ENCODE peak calls at places on chromosome 13, in seven cellular contexts. One of them, this sample, is unnamed.

GRCh38 chr13:28181413-28181812 is 43.1 kb downstream of the PAN3 start:
- DNase-seq in T follicular helper cell: no peak
- DNase-seq in NCI-H187: no peak
- DNase-seq in body of pancreas: no peak
- DNase-seq in amygdala: no peak
- DNase-seq in Karpas-422: no peak
- DNase-seq in anterior cingulate cortex: no peak
- DNase-seq in this sample: no peak

GRCh38 chr13:76425930-76426329 is 460.3 kb downstream of the KCTD12 start:
- DNase-seq in T follicular helper cell: no peak
- DNase-seq in NCI-H187: no peak
- DNase-seq in body of pancreas: no peak
- DNase-seq in amygdala: no peak
- DNase-seq in Karpas-422: no peak
- DNase-seq in anterior cingulate cortex: no peak
- DNase-seq in this sample: no peak

GRCh38 chr13:37187110-37187509 is 81.6 kb upstream of the CSNK1A1L start:
- DNase-seq in T follicular helper cell: no peak
- DNase-seq in NCI-H187: no peak
- DNase-seq in body of pancreas: no peak
- DNase-seq in amygdala: no peak
- DNase-seq in Karpas-422: no peak
- DNase-seq in anterior cingulate cortex: no peak
- DNase-seq in this sample: no peak

GRCh38 chr13:97386832-97387486 is 47.0 kb upstream of the RAP2A start:
- DNase-seq in T follicular helper cell: no peak
- DNase-seq in NCI-H187: no peak
- DNase-seq in body of pancreas: peak
- DNase-seq in amygdala: no peak
- DNase-seq in Karpas-422: no peak
- DNase-seq in anterior cingulate cortex: peak
- DNase-seq in this sample: no peak

GRCh38 chr13:109784590-109785140 is 1.7 kb downstream of the IRS2 start:
- DNase-seq in T follicular helper cell: peak
- DNase-seq in NCI-H187: peak
- DNase-seq in body of pancreas: peak
- DNase-seq in amygdala: peak
- DNase-seq in Karpas-422: no peak
- DNase-seq in anterior cingulate cortex: peak
- DNase-seq in this sample: no peak

GRCh38 chr13:63541336-63541735 is 2125.7 kb upstream of the PCDH20 start:
- DNase-seq in T follicular helper cell: no peak
- DNase-seq in NCI-H187: no peak
- DNase-seq in body of pancreas: no peak
- DNase-seq in amygdala: no peak
- DNase-seq in Karpas-422: no peak
- DNase-seq in anterior cingulate cortex: no peak
- DNase-seq in this sample: no peak

GRCh38 chr13:65856464-65856863 is 1373.7 kb downstream of the PCDH9 start:
- DNase-seq in T follicular helper cell: no peak
- DNase-seq in NCI-H187: no peak
- DNase-seq in body of pancreas: no peak
- DNase-seq in amygdala: no peak
- DNase-seq in Karpas-422: no peak
- DNase-seq in anterior cingulate cortex: no peak
- DNase-seq in this sample: no peak

GRCh38 chr13:110210604-110210985 is 96.4 kb downstream of the COL4A1 start:
- DNase-seq in T follicular helper cell: no peak
- DNase-seq in NCI-H187: no peak
- DNase-seq in body of pancreas: no peak
- DNase-seq in amygdala: no peak
- DNase-seq in Karpas-422: no peak
- DNase-seq in anterior cingulate cortex: no peak
- DNase-seq in this sample: no peak

GRCh38 chr13:99895428-99895998 is 76.1 kb downstream of the ZIC5 start:
- DNase-seq in T follicular helper cell: no peak
- DNase-seq in NCI-H187: no peak
- DNase-seq in body of pancreas: no peak
- DNase-seq in amygdala: no peak
- DNase-seq in Karpas-422: no peak
- DNase-seq in anterior cingulate cortex: no peak
- DNase-seq in this sample: no peak

GRCh38 chr13:111287201-111287600 is 33.2 kb upstream of the TEX29 start:
- DNase-seq in T follicular helper cell: no peak
- DNase-seq in NCI-H187: no peak
- DNase-seq in body of pancreas: no peak
- DNase-seq in amygdala: no peak
- DNase-seq in Karpas-422: no peak
- DNase-seq in anterior cingulate cortex: no peak
- DNase-seq in this sample: no peak

GRCh38 chr13:70249332-70250064 is 141.2 kb upstream of the KLHL1 start:
- DNase-seq in T follicular helper cell: no peak
- DNase-seq in NCI-H187: no peak
- DNase-seq in body of pancreas: no peak
- DNase-seq in amygdala: no peak
- DNase-seq in Karpas-422: no peak
- DNase-seq in anterior cingulate cortex: no peak
- DNase-seq in this sample: no peak

GRCh38 chr13:39913928-39914327 is 258.5 kb downstream of the COG6 start:
- DNase-seq in T follicular helper cell: no peak
- DNase-seq in NCI-H187: no peak
- DNase-seq in body of pancreas: no peak
- DNase-seq in amygdala: no peak
- DNase-seq in Karpas-422: peak
- DNase-seq in anterior cingulate cortex: no peak
- DNase-seq in this sample: no peak

GRCh38 chr13:75442736-75443234 is 39.2 kb downstream of the TBC1D4 start:
- DNase-seq in T follicular helper cell: no peak
- DNase-seq in NCI-H187: no peak
- DNase-seq in body of pancreas: no peak
- DNase-seq in amygdala: no peak
- DNase-seq in Karpas-422: no peak
- DNase-seq in anterior cingulate cortex: no peak
- DNase-seq in this sample: no peak

GRCh38 chr13:51524846-51525566 is 59.3 kb upstream of the WDFY2 start:
- DNase-seq in T follicular helper cell: no peak
- DNase-seq in NCI-H187: no peak
- DNase-seq in body of pancreas: no peak
- DNase-seq in amygdala: no peak
- DNase-seq in Karpas-422: no peak
- DNase-seq in anterior cingulate cortex: no peak
- DNase-seq in this sample: no peak

GRCh38 chr13:25167775-25168174 is 4.3 kb downstream of the AMER2 start:
- DNase-seq in T follicular helper cell: no peak
- DNase-seq in NCI-H187: no peak
- DNase-seq in body of pancreas: no peak
- DNase-seq in amygdala: no peak
- DNase-seq in Karpas-422: no peak
- DNase-seq in anterior cingulate cortex: no peak
- DNase-seq in this sample: no peak

GRCh38 chr13:35840991-35841604 is 290.1 kb downstream of the DCLK1 start:
- DNase-seq in T follicular helper cell: no peak
- DNase-seq in NCI-H187: no peak
- DNase-seq in body of pancreas: no peak
- DNase-seq in amygdala: peak
- DNase-seq in Karpas-422: no peak
- DNase-seq in anterior cingulate cortex: no peak
- DNase-seq in this sample: no peak

GRCh38 chr13:102729560-102730275 is 34.9 kb upstream of the METTL21C start:
- DNase-seq in T follicular helper cell: no peak
- DNase-seq in NCI-H187: no peak
- DNase-seq in body of pancreas: no peak
- DNase-seq in amygdala: no peak
- DNase-seq in Karpas-422: no peak
- DNase-seq in anterior cingulate cortex: no peak
- DNase-seq in this sample: no peak

GRCh38 chr13:22194106-22194810 is 523.4 kb downstream of the FGF9 start:
- DNase-seq in T follicular helper cell: no peak
- DNase-seq in NCI-H187: no peak
- DNase-seq in body of pancreas: no peak
- DNase-seq in amygdala: no peak
- DNase-seq in Karpas-422: no peak
- DNase-seq in anterior cingulate cortex: no peak
- DNase-seq in this sample: no peak

GRCh38 chr13:38685974-38686571 is 804 bp upstream of the FREM2 start:
- DNase-seq in T follicular helper cell: no peak
- DNase-seq in NCI-H187: no peak
- DNase-seq in body of pancreas: peak
- DNase-seq in amygdala: no peak
- DNase-seq in Karpas-422: no peak
- DNase-seq in anterior cingulate cortex: no peak
- DNase-seq in this sample: no peak

GRCh38 chr13:114029866-114030625 is 56.2 kb upstream of the C13orf46 start:
- DNase-seq in T follicular helper cell: no peak
- DNase-seq in NCI-H187: no peak
- DNase-seq in body of pancreas: no peak
- DNase-seq in amygdala: no peak
- DNase-seq in Karpas-422: no peak
- DNase-seq in anterior cingulate cortex: no peak
- DNase-seq in this sample: no peak

GRCh38 chr13:22945321-22946226 is 235.2 kb upstream of the SGCG start:
- DNase-seq in T follicular helper cell: no peak
- DNase-seq in NCI-H187: no peak
- DNase-seq in body of pancreas: no peak
- DNase-seq in amygdala: no peak
- DNase-seq in Karpas-422: no peak
- DNase-seq in anterior cingulate cortex: no peak
- DNase-seq in this sample: no peak

GRCh38 chr13:114148521-114148855 is 16.1 kb upstream of the RASA3 start:
- DNase-seq in T follicular helper cell: peak
- DNase-seq in NCI-H187: no peak
- DNase-seq in body of pancreas: peak
- DNase-seq in amygdala: no peak
- DNase-seq in Karpas-422: no peak
- DNase-seq in anterior cingulate cortex: no peak
- DNase-seq in this sample: peak